ENCODE peak calls at places on chromosomes 1 and 21, in six cellular contexts. J is GM12878, W is K562, M is SK-N-SH, K is H1, O is HepG2. E is an unnamed sample.

GRCh38 chr1:3333903-3334302 is 120.6 kb upstream of the ARHGEF16 start:
- DNase-seq in K (no peak), J (no peak), W (no peak), M (no peak), O (no peak), E (no peak)

GRCh38 chr1:31434101-31434871 is 21.3 kb downstream of the SERINC2 start:
- DNase-seq in O (peak; percentile 83), W (no peak), M (no peak), J (no peak), K (no peak), E (no peak)

GRCh38 chr1:225427249-225428065 is at the start of gene LBR:
- DNase-seq in O (no peak), K (no peak), M (peak; percentile 85), J (no peak), W (peak; percentile 45), E (peak; percentile 15)

GRCh38 chr1:150931773-150932172 is 5.6 kb downstream of the SETDB1 start:
- DNase-seq in K (no peak), W (no peak), O (no peak), J (no peak), M (no peak), E (no peak)

GRCh38 chr1:64906447-64906846 is 59.9 kb downstream of the JAK1 start:
- DNase-seq in J (no peak), O (peak; percentile 73), W (no peak), M (no peak), K (no peak), E (no peak)

GRCh38 chr21:34884346-34884929 is 164.7 kb downstream of the RUNX1 start:
- DNase-seq in W (no peak), O (no peak), K (no peak), M (no peak), J (no peak), E (no peak)

GRCh38 chr1:86155061-86155806 is 1.3 kb downstream of the COL24A1 start:
- DNase-seq in K (peak; percentile 68), O (no peak), W (peak; percentile 3), M (peak; percentile 47), J (no peak), E (no peak)

GRCh38 chr1:162191396-162192322 is 122.2 kb downstream of the NOS1AP start:
- DNase-seq in M (no peak), J (no peak), K (no peak), W (no peak), O (no peak), E (no peak)

GRCh38 chr1:21157054-21157453 is 19.6 kb downstream of the EIF4G3 start:
- DNase-seq in W (no peak), O (no peak), K (no peak), J (no peak), M (no peak), E (no peak)

GRCh38 chr1:201826830-201827229 is 2.1 kb upstream of the IPO9 start:
- DNase-seq in J (no peak), M (no peak), W (peak; percentile 63), O (no peak), K (no peak), E (no peak)

GRCh38 chr1:210233216-210233494 is 559 bp downstream of the SERTAD4 start:
- DNase-seq in K (peak; percentile 69), W (no peak), M (peak; percentile 72), O (no peak), J (no peak), E (no peak)

GRCh38 chr1:150473659-150474058 is 13.6 kb upstream of the TARS2 start:
- DNase-seq in W (no peak), M (no peak), O (peak; percentile 90), J (no peak), K (no peak), E (no peak)

GRCh38 chr21:36150192-36150711 is 6.4 kb upstream of the DOP1B start:
- DNase-seq in O (no peak), K (no peak), J (peak; percentile 42), M (no peak), W (no peak), E (no peak)

GRCh38 chr21:16116798-16117197 is 387.0 kb downstream of the USP25 start:
- DNase-seq in K (no peak), M (no peak), W (no peak), J (no peak), O (no peak), E (no peak)

GRCh38 chr1:233157245-233157644 is 138.3 kb downstream of the PCNX2 start:
- DNase-seq in K (no peak), O (no peak), J (no peak), M (no peak), W (no peak), E (no peak)

GRCh38 chr21:45857761-45858160 is 123.8 kb upstream of the COL6A1 start:
- DNase-seq in K (peak; percentile 28), W (no peak), M (no peak), J (no peak), O (no peak), E (no peak)

GRCh38 chr1:53947172-53947835 is 1.2 kb downstream of the LRRC42 start:
- DNase-seq in W (no peak), O (no peak), M (no peak), K (no peak), J (no peak), E (no peak)

GRCh38 chr1:29800522-29800956 is 564.2 kb downstream of the PTPRU start:
- DNase-seq in W (no peak), J (no peak), O (no peak), M (no peak), K (no peak), E (no peak)

GRCh38 chr21:32137266-32137665 is 141.6 kb downstream of the MIS18A start:
- DNase-seq in O (no peak), J (peak; percentile 5), K (peak; percentile 1), M (no peak), W (no peak), E (no peak)

GRCh38 chr1:240107058-240107684 is 15.5 kb downstream of the FMN2 start:
- DNase-seq in O (no peak), W (no peak), J (no peak), K (no peak), M (no peak), E (no peak)

GRCh38 chr1:64901663-64902062 is 64.7 kb downstream of the JAK1 start:
- DNase-seq in O (no peak), J (no peak), K (no peak), W (no peak), M (peak; percentile 61), E (no peak)

DNA sequence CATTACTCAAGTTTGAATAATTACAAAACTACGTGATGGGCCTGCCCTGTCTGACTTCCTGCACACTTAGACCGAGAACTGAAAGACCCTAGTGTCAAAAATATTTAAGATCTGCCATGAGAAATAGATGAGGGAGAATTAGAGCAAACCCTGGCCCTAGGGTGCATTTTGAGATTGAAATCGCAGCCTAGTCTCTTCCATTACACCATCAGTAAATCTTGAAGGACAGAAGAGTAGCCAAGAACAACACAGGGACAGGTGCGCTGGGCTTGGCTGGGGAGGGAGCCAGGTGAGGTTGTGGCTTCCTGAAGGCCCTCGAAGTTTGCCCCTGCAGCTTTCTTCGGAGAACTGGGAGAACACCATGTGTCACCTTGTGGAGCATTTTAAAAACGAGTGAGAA is 36.7 kb upstream of the KIF26B start:
- DNase-seq in J (no peak), M (no peak), K (no peak), O (no peak), W (no peak), E (no peak)
- TF ChIP-seq GABPA in J (no peak), M (no peak), K (no peak), O (no peak), W (no peak), E (no peak)

GRCh38 chr1:56524263-56524662 is 55.1 kb downstream of the PLPP3 start:
- DNase-seq in K (no peak), W (no peak), J (no peak), M (no peak), O (no peak), E (no peak)

GRCh38 chr1:56526571-56527174 is 52.7 kb downstream of the PLPP3 start:
- DNase-seq in W (no peak), O (no peak), M (no peak), J (peak; percentile 74), K (no peak), E (no peak)

GRCh38 chr1:56520202-56520601 is 59.2 kb downstream of the PLPP3 start:
- DNase-seq in K (no peak), J (no peak), W (no peak), O (no peak), M (no peak), E (no peak)

GRCh38 chr1:56525463-56526155 is 53.8 kb downstream of the PLPP3 start:
- DNase-seq in W (no peak), M (no peak), J (peak; percentile 79), O (no peak), K (no peak), E (peak; percentile 21)

GRCh38 chr1:56522680-56523079 is 56.7 kb downstream of the PLPP3 start:
- DNase-seq in M (no peak), W (no peak), O (no peak), J (no peak), K (no peak), E (no peak)
- TF ChIP-seq POLR2AphosphoS5 in M (no peak), W (no peak), O (no peak), J (no peak), K (no peak), E (no peak)

GRCh38 chr1:81437649-81438048 is 363.1 kb upstream of the ADGRL2 start:
- DNase-seq in O (no peak), W (no peak), M (no peak), K (no peak), J (peak; percentile 24), E (no peak)
- TF ChIP-seq GABPA in O (no peak), W (no peak), M (no peak), K (no peak), J (no peak), E (no peak)

GRCh38 chr1:2233468-2233867 is 5.3 kb downstream of the SKI start:
- DNase-seq in M (no peak), K (no peak), O (no peak), J (no peak), W (no peak), E (no peak)

GRCh38 chr1:2234762-2235113 is 6.6 kb downstream of the SKI start:
- DNase-seq in M (no peak), W (no peak), J (no peak), O (no peak), K (no peak), E (no peak)

GRCh38 chr1:2232916-2233438 is 4.9 kb downstream of the SKI start:
- DNase-seq in J (no peak), W (peak; percentile 47), O (no peak), M (no peak), K (no peak), E (no peak)

GRCh38 chr1:2235300-2235998 is 7.3 kb downstream of the SKI start:
- DNase-seq in K (no peak), J (no peak), O (no peak), W (no peak), M (no peak), E (no peak)

DNA sequence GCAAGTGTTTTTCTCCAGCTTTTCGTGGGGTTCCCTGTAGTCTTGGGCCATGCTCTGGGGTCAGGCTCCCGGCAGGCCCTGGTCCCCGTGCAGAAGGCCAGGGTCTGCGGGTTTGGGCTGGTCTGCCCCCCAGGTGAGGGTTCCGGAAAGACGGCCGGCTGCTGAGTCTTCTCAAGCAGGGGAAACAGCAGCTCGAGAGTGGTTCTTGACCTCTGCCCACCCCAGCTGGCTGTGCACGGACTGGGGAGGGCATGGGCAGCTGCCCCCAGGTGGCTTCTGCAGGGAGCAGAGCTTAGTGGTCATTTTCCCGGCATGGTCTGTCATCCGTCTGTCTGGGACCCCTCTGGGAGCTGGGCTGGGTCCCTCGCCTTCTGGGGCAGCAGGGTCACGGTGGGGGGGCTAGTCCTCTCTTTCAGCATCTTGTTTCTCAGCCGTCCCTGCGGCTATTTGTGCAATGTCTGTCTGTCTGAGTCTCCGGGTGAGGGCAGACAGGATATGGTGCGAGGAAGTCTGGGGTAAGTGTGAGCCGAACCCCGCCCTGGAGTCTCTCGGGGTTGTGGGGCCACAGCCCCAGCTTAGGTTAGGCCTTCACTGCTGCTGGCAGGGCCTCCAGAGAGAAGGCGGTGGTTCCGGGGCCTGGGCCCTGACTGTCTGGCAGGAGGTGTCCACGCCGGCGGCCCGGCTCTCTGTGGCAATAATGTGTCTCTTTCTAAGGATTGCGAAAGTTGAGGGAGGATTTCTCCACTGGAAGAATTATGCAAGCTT is 6.1 kb downstream of the SKI start:
- DNase-seq in M (no peak), K (peak; percentile 50), O (peak; percentile 93), W (no peak), J (no peak), E (peak; percentile 100)
- TF ChIP-seq POLR2AphosphoS5 in M (no peak), K (no peak), O (no peak), W (no peak), J (no peak), E (peak; percentile 75)